ENCODE peak calls at places on chromosome 12, in seven cellular contexts. M, J, E, Y, G, L and H are unnamed samples. For H3K36me3, the result is how much of the 10 kb centered on the place peaks cover.

GRCh38 chr12:3218150-3218845 is 141.1 kb downstream of the TSPAN9 start:
- DNase-seq in L (no peak), M (no peak), E (peak), G (peak), Y (peak), J (peak), H (no peak)

GRCh38 chr12:69688021-69688420 is 11.1 kb downstream of the BEST3 start:
- DNase-seq in G (peak), J (no peak), E (no peak), Y (no peak), L (no peak), M (no peak), H (no peak)

GRCh38 chr12:113240395-113240794 is 19.1 kb downstream of the TPCN1 start:
- DNase-seq in Y (no peak), E (no peak), M (no peak), J (no peak), G (no peak), L (no peak), H (no peak)

GRCh38 chr12:20778969-20779368 is 31.5 kb upstream of the SLCO1B3 start:
- DNase-seq in Y (no peak), E (no peak), G (no peak), J (no peak), L (no peak), M (no peak), H (no peak)

GRCh38 chr12:99618657-99619056 is 28.9 kb upstream of the GARIN6 start:
- DNase-seq in M (no peak), Y (no peak), G (peak), J (no peak), L (peak), E (no peak), H (no peak)

GRCh38 chr12:2982361-2982760 is 23.2 kb downstream of the TEAD4 start:
- DNase-seq in L (no peak), G (no peak), E (no peak), Y (no peak), J (peak), M (no peak), H (no peak)

GRCh38 chr12:70686299-70686698 is 49.1 kb upstream of the PTPRB start:
- DNase-seq in G (no peak), M (no peak), L (no peak), E (no peak), J (no peak), Y (no peak), H (peak)

GRCh38 chr12:65590318-65590717 is 234.0 kb upstream of the HMGA2 start:
- DNase-seq in L (no peak), Y (no peak), J (no peak), E (no peak), G (no peak), M (no peak), H (no peak)

GRCh38 chr12:6765048-6765633 is 1.0 kb upstream of the PTMS start:
- DNase-seq in Y (no peak), G (no peak), M (no peak), J (no peak), E (no peak), L (no peak), H (no peak)

GRCh38 chr12:88944403-88944802 is 364.1 kb upstream of the KITLG start:
- DNase-seq in J (no peak), E (no peak), L (no peak), Y (no peak), M (no peak), G (peak), H (no peak)

GRCh38 chr12:53735-54095 is 12.9 kb upstream of the IQSEC3 start:
- DNase-seq in J (no peak), Y (no peak), E (no peak), M (no peak), G (no peak), L (peak), H (no peak)

GRCh38 chr12:20604408-20604807 is 90.7 kb upstream of the SLCO1C1 start:
- DNase-seq in M (no peak), E (no peak), L (no peak), Y (no peak), J (no peak), G (no peak), H (no peak)

GRCh38 chr12:30599631-30600030 is 96.0 kb downstream of the IPO8 start:
- DNase-seq in E (no peak), L (no peak), J (no peak), Y (no peak), G (no peak), M (no peak), H (no peak)

GRCh38 chr12:39032034-39032433 is 126.6 kb upstream of the CPNE8 start:
- DNase-seq in E (no peak), Y (no peak), G (no peak), J (no peak), L (no peak), M (no peak), H (no peak)

GRCh38 chr12:38586652-38587219 is 270.2 kb downstream of the ALG10B start:
- DNase-seq in Y (no peak), L (no peak), E (no peak), G (no peak), M (no peak), J (no peak), H (no peak)

GRCh38 chr12:96427269-96427729 is 27.1 kb upstream of the CDK17 start:
- DNase-seq in J (peak), M (no peak), E (peak), G (peak), L (peak), Y (peak), H (peak)

GRCh38 chr12:83408841-83409240 is 722.1 kb downstream of the TMTC2 start:
- DNase-seq in G (peak), M (no peak), Y (no peak), L (no peak), E (no peak), J (no peak), H (no peak)

GRCh38 chr12:64181504-64182291 is 40.4 kb downstream of the KICS2 start:
- DNase-seq in M (no peak), Y (peak), L (peak), E (peak), G (peak), J (peak), H (peak)

GRCh38 chr12:64583395-64584172 is 26.7 kb upstream of the RASSF3 start:
- DNase-seq in G (no peak), J (no peak), E (no peak), Y (no peak), M (no peak), L (no peak), H (no peak)

GRCh38 chr12:124747426-124748161 is 116.1 kb downstream of the SCARB1 start:
- DNase-seq in J (no peak), E (peak), M (no peak), L (peak), G (peak), Y (no peak), H (peak)

GRCh38 chr12:6047249-6048227 is 76.9 kb downstream of the VWF start:
- DNase-seq in M (no peak), L (no peak), J (no peak), G (peak), Y (no peak), E (no peak), H (peak)

GRCh38 chr12:22271036-22271435 is 63.5 kb downstream of the ST8SIA1 start:
- DNase-seq in G (peak), J (no peak), L (no peak), M (no peak), Y (no peak), E (no peak), H (peak)

GRCh38 chr12:18752280-18752920 is 14.5 kb downstream of the CAPZA3 start:
- DNase-seq in G (peak), J (no peak), L (peak), E (no peak), M (no peak), Y (no peak), H (peak)

GRCh38 chr12:85949253-85949652 is 75.2 kb downstream of the NTS start:
- DNase-seq in Y (no peak), J (no peak), M (no peak), G (no peak), E (no peak), L (peak), H (no peak)

GRCh38 chr12:51721281-51721940 is 127.1 kb downstream of the FIGNL2 start:
- DNase-seq in Y (peak), J (peak), L (peak), M (no peak), E (no peak), G (peak), H (no peak)

GRCh38 chr12:10388611-10389010 is 1.2 kb downstream of the KLRK1 start:
- DNase-seq in Y (no peak), E (no peak), L (no peak), G (no peak), M (no peak), J (no peak), H (no peak)

GRCh38 chr12:1758887-1759286 is 61.5 kb upstream of the LRTM2 start:
- DNase-seq in G (no peak), J (no peak), E (no peak), Y (no peak), L (no peak), M (no peak), H (no peak)

GRCh38 chr12:132161796-132162507 is 17.7 kb downstream of the NOC4L start:
- DNase-seq in M (no peak), E (no peak), G (no peak), J (no peak), Y (no peak), L (no peak), H (no peak)

GRCh38 chr12:116278667-116279066 is 1.2 kb upstream of the MED13L start:
- DNase-seq in M (no peak), J (no peak), Y (no peak), G (no peak), L (no peak), E (no peak), H (no peak)

GRCh38 chr12:122790393-122791075 is 16.2 kb downstream of the CCDC62 start:
- DNase-seq in M (no peak), L (peak), E (no peak), J (no peak), Y (no peak), G (peak), H (no peak)

GRCh38 chr12:22334696-22335290 is at the start of gene ST8SIA1:
- DNase-seq in Y (peak), G (no peak), E (peak), J (peak), M (no peak), L (no peak), H (no peak)

DNA sequence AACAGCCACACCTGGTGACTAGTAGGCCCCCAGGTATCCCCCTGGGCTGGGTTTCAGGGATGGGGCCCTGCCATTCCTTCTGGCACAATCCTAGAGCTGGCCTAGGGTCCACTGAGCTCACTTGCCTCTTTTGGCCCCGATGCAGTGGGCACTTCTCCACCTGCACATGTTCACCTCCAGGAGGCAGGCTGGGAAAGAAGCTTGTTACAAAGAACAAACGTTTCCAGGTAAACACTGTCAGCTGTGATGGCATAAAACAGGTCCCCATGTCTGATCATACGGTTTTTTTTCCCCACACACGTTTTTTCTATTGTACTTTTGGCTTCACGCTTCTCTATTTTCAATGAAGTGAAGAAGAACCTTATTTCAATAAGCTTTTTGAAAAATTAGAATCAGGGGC is 15.8 kb upstream of the HVCN1 start:
- DNase-seq in M (no peak), E (peak), G (no peak), Y (no peak), J (no peak), L (peak), H (no peak)
- TF ChIP-seq CTCF in M (peak), E (no peak), G (no peak), Y (no peak), J (no peak), L (peak), H (no peak)

GRCh38 chr12:121455766-121456420 is 56.0 kb downstream of the RNF34 start:
- DNase-seq in M (no peak), Y (no peak), G (no peak), J (no peak), E (no peak), L (peak), H (no peak)
- H3K4me3 ChIP-seq in M (no peak), Y (no peak), G (no peak), J (no peak), E (no peak), L (no peak), H (no peak)

GRCh38 chr12:119780786-119781434 is 96.2 kb downstream of the CIT start:
- DNase-seq in G (peak), L (peak), J (peak), E (peak), Y (peak), M (no peak), H (no peak)
- H3K36me3 ChIP-seq in G (under half), L (half or more), J (under half), E (under half), Y (under half), M (under half), H (under half)

DNA sequence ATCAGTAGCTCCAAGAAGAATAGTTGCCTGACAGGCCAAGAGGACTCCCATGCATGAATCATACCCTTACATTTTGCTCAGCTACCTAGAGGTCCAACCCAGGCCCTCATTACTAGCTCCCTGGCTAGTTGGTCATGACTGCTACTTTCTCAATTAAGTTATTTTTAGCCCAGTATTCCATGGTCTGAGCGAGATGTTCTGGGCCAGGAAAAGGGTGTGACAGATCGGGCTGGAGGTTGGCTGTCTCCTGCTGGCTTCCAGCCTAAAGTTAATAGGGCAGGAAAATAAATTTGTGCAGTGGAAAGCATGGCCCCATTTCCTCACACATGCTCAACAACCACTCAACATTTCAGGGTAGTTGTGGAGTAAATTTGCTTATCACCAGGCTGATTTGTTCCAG is 379.2 kb downstream of the GRIN2B start:
- DNase-seq in E (no peak), J (no peak), M (no peak), L (peak), Y (no peak), G (no peak), H (no peak)
- TF ChIP-seq CTCF in E (no peak), J (no peak), M (no peak), L (no peak), Y (no peak), G (no peak), H (no peak)

GRCh38 chr12:91019455-91019854 is 14.7 kb upstream of the EPYC start:
- DNase-seq in Y (no peak), M (no peak), J (no peak), G (no peak), E (no peak), L (no peak), H (no peak)
- H3K4me3 ChIP-seq in Y (no peak), M (no peak), J (no peak), G (no peak), E (no peak), L (no peak), H (no peak)

GRCh38 chr12:11823593-11823992 is 174.1 kb downstream of the ETV6 start:
- DNase-seq in Y (no peak), J (no peak), L (no peak), G (no peak), E (no peak), M (no peak), H (no peak)
- H3K36me3 ChIP-seq in Y (under half), J (under half), L (under half), G (under half), E (under half), M (under half), H (under half)

GRCh38 chr12:47817272-47818006 is 2.3 kb downstream of the HDAC7 start:
- DNase-seq in M (no peak), Y (no peak), G (no peak), E (no peak), J (no peak), L (peak), H (no peak)
- TF ChIP-seq CTCF in M (peak), Y (no peak), G (peak), E (no peak), J (no peak), L (peak), H (peak)

DNA sequence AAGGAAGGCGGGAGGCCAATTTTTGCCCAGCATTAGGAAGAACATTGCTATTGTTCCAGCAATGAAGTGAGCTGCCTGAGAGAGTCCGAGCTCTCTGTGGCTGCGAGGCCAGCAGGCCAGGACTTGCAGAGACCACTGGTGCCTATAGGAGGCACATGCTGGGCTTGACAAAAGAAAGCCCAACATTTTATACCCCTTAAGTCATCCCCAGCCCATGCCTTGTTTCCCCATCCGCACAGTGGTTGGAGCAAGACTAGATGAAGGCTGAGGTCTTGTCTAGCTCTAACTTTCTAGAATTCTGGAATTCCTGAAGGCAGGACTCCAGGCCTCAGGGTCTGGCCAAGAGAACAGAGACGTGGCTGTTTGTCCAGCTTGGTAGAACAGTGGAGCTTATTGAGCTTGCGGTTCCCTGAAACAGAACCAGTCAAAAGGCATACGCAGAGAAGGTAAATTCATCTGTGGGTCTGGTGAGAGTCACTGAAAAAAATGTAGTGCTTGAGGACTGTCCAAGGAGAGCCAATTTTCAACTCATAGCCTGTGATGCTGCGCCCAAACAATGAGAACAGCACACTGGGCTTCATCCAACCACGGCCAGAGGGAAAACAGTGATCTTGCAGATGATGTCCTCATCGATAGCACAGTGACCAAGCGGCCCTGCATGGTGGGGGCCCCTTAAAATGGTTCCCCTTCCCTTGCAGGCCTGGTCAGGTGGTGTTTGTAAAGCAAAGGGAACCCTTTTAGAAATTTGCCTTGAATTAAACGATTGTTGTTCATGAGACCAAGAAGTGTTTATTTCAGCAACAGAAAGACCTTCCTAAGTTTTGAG is 27.1 kb upstream of the COL2A1 start:
- DNase-seq in G (no peak), M (no peak), J (no peak), L (peak), Y (no peak), E (no peak), H (no peak)
- H3K4me3 ChIP-seq in G (no peak), M (no peak), J (no peak), L (no peak), Y (no peak), E (no peak), H (no peak)